ENCODE peak calls at places on chromosome 16, in four cellular contexts. One of them, this sample, is unnamed.

GRCh38 chr16:27918755-27919154 is 144.8 kb downstream of the GSG1L start:
- DNase-seq in NCI-H510A treated with DMSO at 0.1 percent for 48 hours: no peak
- DNase-seq in amniotic stem cell: no peak
- DNase-seq in mammary epithelial cell: peak
- DNase-seq in this sample: no peak

GRCh38 chr16:71327720-71328119 is 30.8 kb upstream of the CALB2 start:
- DNase-seq in mammary epithelial cell: no peak
- DNase-seq in NCI-H510A treated with DMSO at 0.1 percent for 48 hours: no peak
- DNase-seq in amniotic stem cell: no peak
- DNase-seq in this sample: no peak

GRCh38 chr16:67928561-67929364 is 2.9 kb downstream of the CTRL start:
- DNase-seq in amniotic stem cell: peak
- DNase-seq in NCI-H510A treated with DMSO at 0.1 percent for 48 hours: peak
- DNase-seq in mammary epithelial cell: peak
- DNase-seq in this sample: peak

GRCh38 chr16:69762843-69763556 is 868 bp downstream of the WWP2 start:
- DNase-seq in amniotic stem cell: no peak
- DNase-seq in NCI-H510A treated with DMSO at 0.1 percent for 48 hours: peak
- DNase-seq in mammary epithelial cell: peak
- DNase-seq in this sample: peak

GRCh38 chr16:477287-477686 is 50.2 kb upstream of the CAPN15 start:
- DNase-seq in amniotic stem cell: no peak
- DNase-seq in NCI-H510A treated with DMSO at 0.1 percent for 48 hours: no peak
- DNase-seq in mammary epithelial cell: no peak
- DNase-seq in this sample: no peak

GRCh38 chr16:47567321-47567720 is 106.2 kb downstream of the PHKB start:
- DNase-seq in amniotic stem cell: no peak
- DNase-seq in mammary epithelial cell: no peak
- DNase-seq in NCI-H510A treated with DMSO at 0.1 percent for 48 hours: no peak
- DNase-seq in this sample: no peak

GRCh38 chr16:70611224-70611598 is 35.1 kb upstream of the IL34 start:
- DNase-seq in NCI-H510A treated with DMSO at 0.1 percent for 48 hours: no peak
- DNase-seq in amniotic stem cell: no peak
- DNase-seq in mammary epithelial cell: no peak
- DNase-seq in this sample: no peak

GRCh38 chr16:71848622-71849021 is 2.8 kb downstream of the ATXN1L start:
- DNase-seq in NCI-H510A treated with DMSO at 0.1 percent for 48 hours: no peak
- DNase-seq in mammary epithelial cell: no peak
- DNase-seq in amniotic stem cell: no peak
- DNase-seq in this sample: no peak

GRCh38 chr16:86317617-86318021 is 192.7 kb upstream of the FOXF1 start:
- DNase-seq in mammary epithelial cell: no peak
- DNase-seq in NCI-H510A treated with DMSO at 0.1 percent for 48 hours: no peak
- DNase-seq in amniotic stem cell: no peak
- DNase-seq in this sample: no peak

GRCh38 chr16:71460246-71460645 is 1.8 kb downstream of the ZNF23 start:
- DNase-seq in NCI-H510A treated with DMSO at 0.1 percent for 48 hours: no peak
- DNase-seq in mammary epithelial cell: peak
- DNase-seq in amniotic stem cell: peak
- DNase-seq in this sample: no peak

GRCh38 chr16:66058181-66058580 is 308.3 kb upstream of the CDH5 start:
- DNase-seq in mammary epithelial cell: no peak
- DNase-seq in NCI-H510A treated with DMSO at 0.1 percent for 48 hours: no peak
- DNase-seq in amniotic stem cell: peak
- DNase-seq in this sample: no peak

GRCh38 chr16:2467301-2468141 is 3.6 kb upstream of the NTN3 start:
- DNase-seq in NCI-H510A treated with DMSO at 0.1 percent for 48 hours: peak
- DNase-seq in mammary epithelial cell: peak
- DNase-seq in amniotic stem cell: peak
- DNase-seq in this sample: peak

This sample was measured in DMS53.